ENCODE peak calls at places on chromosomes 16 and 17, in nine cellular contexts. One of them, this sample, is unnamed.

GRCh38 chr16:77408607-77409006 is 26.2 kb downstream of the ADAMTS18 start:
- DNase-seq in SHP77: no peak
- DNase-seq in KBM-7: peak
- DNase-seq in activated gamma-delta T cell treated with Interleukin-2 at 50 U/mL for 16 hours: no peak
- DNase-seq in activated T-cell treated with anti-CD3 and anti-CD28 coated beads for 1 hour: no peak
- DNase-seq in effector memory CD4-positive, alpha-beta T cell: no peak
- DNase-seq in adipocyte: no peak
- DNase-seq in WTC11: no peak
- DNase-seq in activated CD4-positive, alpha-beta T cell treated with anti-CD3 and anti-CD28 coated beads, Interleukin-2, amount 50 U/mL, for 1 hour: no peak
- DNase-seq in this sample: no peak

GRCh38 chr17:68094481-68095078 is 59.0 kb downstream of the KPNA2 start:
- DNase-seq in SHP77: no peak
- DNase-seq in KBM-7: no peak
- DNase-seq in activated gamma-delta T cell treated with Interleukin-2 at 50 U/mL for 16 hours: no peak
- DNase-seq in activated T-cell treated with anti-CD3 and anti-CD28 coated beads for 1 hour: no peak
- DNase-seq in effector memory CD4-positive, alpha-beta T cell: no peak
- DNase-seq in adipocyte: no peak
- DNase-seq in WTC11: no peak
- DNase-seq in activated CD4-positive, alpha-beta T cell treated with anti-CD3 and anti-CD28 coated beads, Interleukin-2, amount 50 U/mL, for 1 hour: no peak
- DNase-seq in this sample: no peak

GRCh38 chr16:3718019-3718391 is 681 bp upstream of the TRAP1 start:
- DNase-seq in SHP77: no peak
- DNase-seq in KBM-7: no peak
- DNase-seq in activated gamma-delta T cell treated with Interleukin-2 at 50 U/mL for 16 hours: no peak
- DNase-seq in activated T-cell treated with anti-CD3 and anti-CD28 coated beads for 1 hour: no peak
- DNase-seq in effector memory CD4-positive, alpha-beta T cell: no peak
- DNase-seq in adipocyte: no peak
- DNase-seq in WTC11: no peak
- DNase-seq in activated CD4-positive, alpha-beta T cell treated with anti-CD3 and anti-CD28 coated beads, Interleukin-2, amount 50 U/mL, for 1 hour: no peak
- DNase-seq in this sample: no peak

GRCh38 chr16:69927056-69927757 is 23.9 kb upstream of the CLEC18A start:
- DNase-seq in SHP77: no peak
- DNase-seq in KBM-7: no peak
- DNase-seq in activated gamma-delta T cell treated with Interleukin-2 at 50 U/mL for 16 hours: no peak
- DNase-seq in activated T-cell treated with anti-CD3 and anti-CD28 coated beads for 1 hour: no peak
- DNase-seq in effector memory CD4-positive, alpha-beta T cell: no peak
- DNase-seq in adipocyte: no peak
- DNase-seq in WTC11: no peak
- DNase-seq in activated CD4-positive, alpha-beta T cell treated with anti-CD3 and anti-CD28 coated beads, Interleukin-2, amount 50 U/mL, for 1 hour: no peak
- DNase-seq in this sample: peak

GRCh38 chr16:63581560-63581959 is 1540.3 kb downstream of the CDH11 start:
- DNase-seq in SHP77: no peak
- DNase-seq in KBM-7: no peak
- DNase-seq in activated gamma-delta T cell treated with Interleukin-2 at 50 U/mL for 16 hours: no peak
- DNase-seq in activated T-cell treated with anti-CD3 and anti-CD28 coated beads for 1 hour: no peak
- DNase-seq in effector memory CD4-positive, alpha-beta T cell: no peak
- DNase-seq in adipocyte: no peak
- DNase-seq in WTC11: no peak
- DNase-seq in activated CD4-positive, alpha-beta T cell treated with anti-CD3 and anti-CD28 coated beads, Interleukin-2, amount 50 U/mL, for 1 hour: no peak
- DNase-seq in this sample: peak

GRCh38 chr16:30562021-30562420 is 3.8 kb upstream of the ZNF764 start:
- DNase-seq in SHP77: no peak
- DNase-seq in KBM-7: no peak
- DNase-seq in activated gamma-delta T cell treated with Interleukin-2 at 50 U/mL for 16 hours: no peak
- DNase-seq in activated T-cell treated with anti-CD3 and anti-CD28 coated beads for 1 hour: no peak
- DNase-seq in effector memory CD4-positive, alpha-beta T cell: no peak
- DNase-seq in adipocyte: no peak
- DNase-seq in WTC11: no peak
- DNase-seq in activated CD4-positive, alpha-beta T cell treated with anti-CD3 and anti-CD28 coated beads, Interleukin-2, amount 50 U/mL, for 1 hour: no peak
- DNase-seq in this sample: peak

GRCh38 chr17:59783221-59784016 is 76.0 kb downstream of the VMP1 start:
- DNase-seq in SHP77: peak
- DNase-seq in KBM-7: no peak
- DNase-seq in activated gamma-delta T cell treated with Interleukin-2 at 50 U/mL for 16 hours: no peak
- DNase-seq in activated T-cell treated with anti-CD3 and anti-CD28 coated beads for 1 hour: no peak
- DNase-seq in effector memory CD4-positive, alpha-beta T cell: no peak
- DNase-seq in adipocyte: peak
- DNase-seq in WTC11: no peak
- DNase-seq in activated CD4-positive, alpha-beta T cell treated with anti-CD3 and anti-CD28 coated beads, Interleukin-2, amount 50 U/mL, for 1 hour: no peak
- DNase-seq in this sample: no peak

GRCh38 chr16:76900285-76901263 is 290.4 kb upstream of the MON1B start:
- DNase-seq in SHP77: no peak
- DNase-seq in KBM-7: no peak
- DNase-seq in activated gamma-delta T cell treated with Interleukin-2 at 50 U/mL for 16 hours: no peak
- DNase-seq in activated T-cell treated with anti-CD3 and anti-CD28 coated beads for 1 hour: no peak
- DNase-seq in effector memory CD4-positive, alpha-beta T cell: no peak
- DNase-seq in adipocyte: no peak
- DNase-seq in WTC11: no peak
- DNase-seq in activated CD4-positive, alpha-beta T cell treated with anti-CD3 and anti-CD28 coated beads, Interleukin-2, amount 50 U/mL, for 1 hour: no peak
- DNase-seq in this sample: no peak

GRCh38 chr16:87276091-87276561 is 41.1 kb downstream of the C16orf95 start:
- DNase-seq in SHP77: no peak
- DNase-seq in KBM-7: no peak
- DNase-seq in activated gamma-delta T cell treated with Interleukin-2 at 50 U/mL for 16 hours: no peak
- DNase-seq in activated T-cell treated with anti-CD3 and anti-CD28 coated beads for 1 hour: no peak
- DNase-seq in effector memory CD4-positive, alpha-beta T cell: no peak
- DNase-seq in adipocyte: no peak
- DNase-seq in WTC11: no peak
- DNase-seq in activated CD4-positive, alpha-beta T cell treated with anti-CD3 and anti-CD28 coated beads, Interleukin-2, amount 50 U/mL, for 1 hour: no peak
- DNase-seq in this sample: no peak